ENCODE peak calls at places on chromosome 11, in six cellular contexts. One of them, this sample, is unnamed.
A peak's percentile ranks its signal among the peaks of the same experiment; 100 is the strongest.

GRCh38 chr11:76768091-76769047 is 14.8 kb upstream of the TSKU start:
- DNase-seq in renal cortical epithelial cell: no peak
- DNase-seq in A549: no peak
- DNase-seq in CD8-positive, alpha-beta memory T cell: peak; percentile 14
- DNase-seq in stimulated activated CD4-positive, alpha-beta T cell treated with anti-CD3 and anti-CD28 coated beads, Interleukin-15, amount 100 ng/mL, for 48 hours: no peak
- DNase-seq in GM23338: no peak
- DNase-seq in this sample: peak; percentile 58

GRCh38 chr11:5013012-5013411 is 18.4 kb downstream of the OR51L1 start:
- DNase-seq in renal cortical epithelial cell: no peak
- DNase-seq in stimulated activated CD4-positive, alpha-beta T cell treated with anti-CD3 and anti-CD28 coated beads, Interleukin-15, amount 100 ng/mL, for 48 hours: no peak
- DNase-seq in CD8-positive, alpha-beta memory T cell: no peak
- DNase-seq in GM23338: no peak
- DNase-seq in A549: no peak
- DNase-seq in this sample: no peak

GRCh38 chr11:72782081-72782920 is 11.5 kb downstream of the STARD10 start:
- DNase-seq in stimulated activated CD4-positive, alpha-beta T cell treated with anti-CD3 and anti-CD28 coated beads, Interleukin-15, amount 100 ng/mL, for 48 hours: no peak
- DNase-seq in CD8-positive, alpha-beta memory T cell: no peak
- DNase-seq in renal cortical epithelial cell: no peak
- DNase-seq in GM23338: peak; percentile 71
- DNase-seq in A549: no peak
- DNase-seq in this sample: no peak

GRCh38 chr11:125404811-125405481 is 91.1 kb downstream of the FEZ1 start:
- DNase-seq in CD8-positive, alpha-beta memory T cell: peak; percentile 37
- DNase-seq in renal cortical epithelial cell: no peak
- DNase-seq in stimulated activated CD4-positive, alpha-beta T cell treated with anti-CD3 and anti-CD28 coated beads, Interleukin-15, amount 100 ng/mL, for 48 hours: peak; percentile 30
- DNase-seq in A549: peak; percentile 43
- DNase-seq in GM23338: peak; percentile 84
- DNase-seq in this sample: peak; percentile 34

GRCh38 chr11:65489706-65490310 is 9.0 kb upstream of the MALAT1 start:
- DNase-seq in A549: no peak
- DNase-seq in CD8-positive, alpha-beta memory T cell: no peak
- DNase-seq in renal cortical epithelial cell: peak; percentile 26
- DNase-seq in stimulated activated CD4-positive, alpha-beta T cell treated with anti-CD3 and anti-CD28 coated beads, Interleukin-15, amount 100 ng/mL, for 48 hours: no peak
- DNase-seq in GM23338: no peak
- DNase-seq in this sample: no peak

GRCh38 chr11:133078012-133078411 is 454.3 kb downstream of the OPCML start:
- DNase-seq in A549: no peak
- DNase-seq in renal cortical epithelial cell: no peak
- DNase-seq in CD8-positive, alpha-beta memory T cell: no peak
- DNase-seq in GM23338: no peak
- DNase-seq in stimulated activated CD4-positive, alpha-beta T cell treated with anti-CD3 and anti-CD28 coated beads, Interleukin-15, amount 100 ng/mL, for 48 hours: no peak
- DNase-seq in this sample: no peak

GRCh38 chr11:76074178-76075112 is 131.9 kb downstream of the WNT11 start:
- DNase-seq in CD8-positive, alpha-beta memory T cell: no peak
- DNase-seq in A549: no peak
- DNase-seq in stimulated activated CD4-positive, alpha-beta T cell treated with anti-CD3 and anti-CD28 coated beads, Interleukin-15, amount 100 ng/mL, for 48 hours: no peak
- DNase-seq in renal cortical epithelial cell: no peak
- DNase-seq in GM23338: no peak
- DNase-seq in this sample: peak; percentile 27

GRCh38 chr11:65150513-65151271 is 16.4 kb upstream of the SYVN1 start:
- DNase-seq in renal cortical epithelial cell: peak; percentile 87
- DNase-seq in A549: peak; percentile 95
- DNase-seq in stimulated activated CD4-positive, alpha-beta T cell treated with anti-CD3 and anti-CD28 coated beads, Interleukin-15, amount 100 ng/mL, for 48 hours: peak; percentile 33
- DNase-seq in CD8-positive, alpha-beta memory T cell: no peak
- DNase-seq in GM23338: no peak
- DNase-seq in this sample: peak; percentile 78

This sample was measured in pons.